ENCODE peak calls at places on chromosomes 4 and X, in seven cellular contexts. W, O, C, Q, T, I and V are unnamed samples.

GRCh38 chr4:88353324-88353723 is 25.3 kb upstream of the HERC6 start:
- DNase-seq in Q (no peak), C (no peak), W (no peak), I (no peak), T (no peak), O (no peak), V (no peak)

GRCh38 chr4:138051157-138051556 is 191.0 kb downstream of the SLC7A11 start:
- DNase-seq in T (no peak), O (no peak), I (no peak), C (no peak), W (peak), Q (no peak), V (no peak)

GRCh38 chr4:108536577-108536976 is 83.8 kb upstream of the RPL34 start:
- DNase-seq in W (no peak), O (no peak), I (no peak), T (no peak), Q (no peak), C (no peak), V (no peak)

GRCh38 chr4:186216465-186217024 is 10.8 kb upstream of the KLKB1 start:
- DNase-seq in W (no peak), I (no peak), C (no peak), O (no peak), T (no peak), Q (no peak), V (no peak)

GRCh38 chr4:2276581-2277325 is 14.8 kb upstream of the MXD4 start:
- DNase-seq in Q (no peak), C (no peak), W (no peak), T (no peak), I (no peak), O (no peak), V (no peak)

GRCh38 chr4:138981930-138982390 is 33.6 kb upstream of the NOCT start:
- DNase-seq in O (no peak), W (peak), I (no peak), C (no peak), Q (peak), T (peak), V (no peak)

GRCh38 chr4:148444296-148445070 is 2.3 kb upstream of the NR3C2 start:
- DNase-seq in I (peak), T (no peak), Q (no peak), O (peak), W (no peak), C (peak), V (no peak)

GRCh38 chr4:71630783-71631182 is 153.1 kb downstream of the GC start:
- DNase-seq in C (no peak), Q (no peak), O (no peak), T (no peak), I (no peak), W (no peak), V (no peak)

GRCh38 chr4:100631281-100631968 is 113.6 kb upstream of the EMCN start:
- DNase-seq in W (no peak), T (no peak), O (no peak), Q (no peak), I (no peak), C (no peak), V (no peak)

GRCh38 chrX:110317820-110318663 is at the start of gene AMMECR1:
- DNase-seq in W (peak), I (peak), C (peak), T (peak), O (peak), Q (peak), V (no peak)
- TF ChIP-seq CTCF in W (peak), I (peak), C (no peak), T (peak), O (no peak), Q (peak), V (no peak)

DNA sequence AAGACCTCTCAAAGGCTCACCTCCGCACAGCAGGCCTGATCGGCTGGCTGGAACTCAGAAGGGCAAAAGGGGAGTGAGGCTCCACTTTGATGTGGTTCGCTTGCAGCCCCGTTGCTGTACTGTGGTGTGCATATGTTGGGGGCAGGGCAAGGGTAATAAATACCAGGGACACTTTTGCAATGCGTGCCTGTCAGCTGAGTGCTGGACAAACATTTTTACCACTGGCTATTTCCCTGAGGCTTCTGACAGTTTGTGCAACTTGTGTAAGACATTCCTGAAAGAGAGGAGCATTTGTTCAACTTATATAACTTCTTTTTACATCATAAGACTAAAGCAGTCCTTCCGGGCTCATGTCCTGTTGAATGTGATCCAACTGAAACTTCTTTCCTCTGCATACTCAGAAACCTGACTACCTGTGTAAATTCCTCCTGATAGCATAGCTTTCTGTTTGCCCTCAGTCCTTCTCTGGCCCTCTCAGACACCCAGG is 82.3 kb downstream of the SPRY1 start:
- DNase-seq in W (peak), Q (peak), O (no peak), C (no peak), I (no peak), T (no peak), V (no peak)
- TF ChIP-seq CTCF in W (no peak), Q (no peak), O (no peak), C (no peak), I (no peak), T (no peak), V (no peak)

DNA sequence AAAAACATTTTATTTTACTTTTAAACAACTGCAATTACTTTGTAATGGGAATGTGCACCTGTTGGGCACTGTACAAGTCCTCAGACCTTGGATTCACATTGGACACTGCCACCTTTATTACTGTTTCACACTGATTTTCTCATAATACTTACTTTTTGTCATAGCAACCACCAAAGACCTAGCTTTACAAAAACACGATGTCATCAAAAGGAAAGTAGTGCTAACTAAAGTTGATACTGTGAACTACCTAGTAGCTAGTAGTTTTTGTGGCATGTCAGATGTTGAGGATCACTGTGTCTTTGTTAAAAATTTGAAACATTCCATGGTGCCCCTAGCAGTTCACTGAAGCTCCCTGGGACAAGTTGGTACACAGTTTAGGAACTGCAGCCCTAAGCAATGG is 62.9 kb upstream of the HOPX start:
- DNase-seq in Q (no peak), I (no peak), O (no peak), C (no peak), W (no peak), T (no peak), V (no peak)
- TF ChIP-seq CTCF in Q (no peak), I (no peak), O (no peak), C (no peak), W (no peak), T (no peak), V (no peak)

GRCh38 chr4:112234952-112235609 is 3.5 kb downstream of the AP1AR start:
- DNase-seq in W (peak), O (peak), Q (peak), C (peak), T (peak), I (peak), V (peak)
- TF ChIP-seq CTCF in W (peak), O (peak), Q (peak), C (peak), T (peak), I (peak), V (peak)

GRCh38 chrX:99172958-99173357 is 1237.1 kb downstream of the PCDH19 start:
- DNase-seq in O (no peak), Q (no peak), W (no peak), T (no peak), I (no peak), C (peak), V (no peak)
- TF ChIP-seq CTCF in O (no peak), Q (no peak), W (no peak), T (no peak), I (no peak), C (peak), V (no peak)

GRCh38 chrX:38335382-38335781 is 8.1 kb upstream of the RPGR start:
- DNase-seq in O (no peak), I (no peak), C (no peak), Q (no peak), W (no peak), T (no peak), V (no peak)
- TF ChIP-seq CTCF in O (no peak), I (no peak), C (no peak), Q (peak), W (no peak), T (no peak), V (no peak)